ENCODE peak calls at places on chromosomes 12 and 14, in six cellular contexts. B is Panc1, S is GM23338, K is SK-N-SH, P is GM12878, J is HCT116. X is an unnamed sample.
A peak's percentile ranks its signal among the peaks of the same experiment; 100 is the strongest.

GRCh38 chr12:117134059-117134458 is 34.8 kb upstream of the TESC start:
- DNase-seq in B (no peak), S (no peak), K (no peak), P (no peak), J (no peak), X (peak; percentile 79)

GRCh38 chr12:4714879-4715278 is 5.3 kb upstream of the GALNT8 start:
- DNase-seq in B (no peak), S (no peak), K (no peak), P (no peak), J (no peak), X (no peak)

GRCh38 chr14:68840454-68840853 is 47.6 kb upstream of the ZFP36L1 start:
- DNase-seq in B (no peak), S (no peak), K (no peak), P (no peak), J (no peak), X (no peak)

GRCh38 chr12:43812926-43813325 is 6.8 kb upstream of the TWF1 start:
- DNase-seq in B (no peak), S (no peak), K (no peak), P (no peak), J (no peak), X (no peak)

GRCh38 chr14:105487449-105487985 is 831 bp downstream of the CRIP1 start:
- DNase-seq in B (no peak), S (no peak), K (no peak), P (no peak), J (no peak), X (peak; percentile 75)

GRCh38 chr12:59372971-59373370 is 222.9 kb upstream of the SLC16A7 start:
- DNase-seq in B (peak; percentile 2), S (peak; percentile 79), K (no peak), P (no peak), J (peak; percentile 8), X (no peak)

GRCh38 chr12:72057330-72057911 is 118.8 kb downstream of the TPH2 start:
- DNase-seq in B (no peak), S (no peak), K (no peak), P (no peak), J (no peak), X (no peak)

GRCh38 chr14:69090187-69090789 is 62.6 kb downstream of the DCAF5 start:
- DNase-seq in B (no peak), S (peak; percentile 71), K (peak; percentile 32), P (no peak), J (peak; percentile 45), X (peak; percentile 24)

GRCh38 chr14:97106166-97106565 is 309.0 kb downstream of the VRK1 start:
- DNase-seq in B (no peak), S (peak; percentile 9), K (no peak), P (peak; percentile 12), J (no peak), X (no peak)

GRCh38 chr12:93025145-93026103 is 96.3 kb upstream of the EEA1 start:
- DNase-seq in B (peak; percentile 22), S (peak; percentile 69), K (peak; percentile 28), P (peak; percentile 63), J (peak; percentile 45), X (peak; percentile 25)

GRCh38 chr12:95674631-95675030 is 115.9 kb downstream of the NTN4 start:
- DNase-seq in B (no peak), S (no peak), K (peak; percentile 75), P (no peak), J (no peak), X (no peak)

GRCh38 chr14:28987516-28987915 is 220.9 kb downstream of the FOXG1 start:
- DNase-seq in B (no peak), S (no peak), K (no peak), P (no peak), J (no peak), X (no peak)

GRCh38 chr12:130133851-130134562 is 28.3 kb upstream of the FZD10 start:
- DNase-seq in B (no peak), S (no peak), K (no peak), P (no peak), J (no peak), X (no peak)

GRCh38 chr12:79302171-79302841 is 388.5 kb downstream of the PAWR start:
- DNase-seq in B (no peak), S (no peak), K (no peak), P (no peak), J (no peak), X (no peak)

GRCh38 chr12:117972341-117972740 is 3.6 kb upstream of the KSR2 start:
- DNase-seq in B (no peak), S (no peak), K (no peak), P (no peak), J (no peak), X (no peak)

GRCh38 chr14:77212933-77213656 is 31.5 kb downstream of the TMEM63C start:
- DNase-seq in B (peak; percentile 25), S (peak; percentile 91), K (peak; percentile 82), P (no peak), J (peak; percentile 28), X (no peak)

GRCh38 chr14:24605435-24606190 is 3.9 kb downstream of the GZMH start:
- DNase-seq in B (peak; percentile 20), S (peak; percentile 78), K (peak; percentile 48), P (no peak), J (peak; percentile 10), X (no peak)

GRCh38 chr14:63510538-63510937 is 32.6 kb downstream of the PPP2R5E start:
- DNase-seq in B (no peak), S (no peak), K (no peak), P (peak; percentile 66), J (no peak), X (peak; percentile 60)

GRCh38 chr12:30877110-30877875 is 49.3 kb upstream of the TSPAN11 start:
- DNase-seq in B (no peak), S (peak; percentile 24), K (no peak), P (no peak), J (no peak), X (no peak)

GRCh38 chr14:101192661-101193000 is 289.1 kb upstream of the RTL1 start:
- DNase-seq in B (no peak), S (no peak), K (no peak), P (no peak), J (no peak), X (no peak)

GRCh38 chr14:100612879-100613455 is 25.8 kb upstream of the BEGAIN start:
- DNase-seq in B (no peak), S (no peak), K (peak; percentile 83), P (no peak), J (no peak), X (no peak)

GRCh38 chr12:104952816-104953215 is 5.3 kb downstream of the SLC41A2 start:
- DNase-seq in B (no peak), S (no peak), K (no peak), P (no peak), J (no peak), X (no peak)

GRCh38 chr12:752673-753400 is 458 bp downstream of the WNK1 start:
- DNase-seq in B (no peak), S (peak; percentile 66), K (peak; percentile 84), P (no peak), J (no peak), X (no peak)

GRCh38 chr14:30165255-30165654 is 237.6 kb upstream of the PRKD1 start:
- DNase-seq in B (no peak), S (no peak), K (no peak), P (no peak), J (no peak), X (no peak)

GRCh38 chr14:21454843-21455550 is 926 bp downstream of the CHD8 start:
- DNase-seq in B (no peak), S (peak; percentile 35), K (peak; percentile 43), P (no peak), J (no peak), X (no peak)

GRCh38 chr14:104735830-104736642 is 12.0 kb downstream of the ADSS1 start:
- DNase-seq in B (no peak), S (no peak), K (peak; percentile 60), P (no peak), J (no peak), X (no peak)

GRCh38 chr12:111310076-111310870 is 58.6 kb downstream of the PHETA1 start:
- DNase-seq in B (no peak), S (no peak), K (no peak), P (no peak), J (no peak), X (no peak)

GRCh38 chr12:111312708-111313107 is 56.2 kb downstream of the PHETA1 start:
- DNase-seq in B (no peak), S (no peak), K (no peak), P (no peak), J (no peak), X (no peak)

GRCh38 chr12:111312016-111312415 is 56.9 kb downstream of the PHETA1 start:
- DNase-seq in B (no peak), S (no peak), K (no peak), P (no peak), J (no peak), X (no peak)

GRCh38 chr12:111309584-111309983 is 59.3 kb downstream of the PHETA1 start:
- DNase-seq in B (no peak), S (no peak), K (no peak), P (no peak), J (no peak), X (no peak)

GRCh38 chr12:111311011-111311410 is 57.9 kb downstream of the PHETA1 start:
- DNase-seq in B (no peak), S (no peak), K (no peak), P (no peak), J (no peak), X (no peak)
- TF ChIP-seq REST in B (no peak), S (no peak), K (no peak), P (no peak), J (no peak), X (no peak)

DNA sequence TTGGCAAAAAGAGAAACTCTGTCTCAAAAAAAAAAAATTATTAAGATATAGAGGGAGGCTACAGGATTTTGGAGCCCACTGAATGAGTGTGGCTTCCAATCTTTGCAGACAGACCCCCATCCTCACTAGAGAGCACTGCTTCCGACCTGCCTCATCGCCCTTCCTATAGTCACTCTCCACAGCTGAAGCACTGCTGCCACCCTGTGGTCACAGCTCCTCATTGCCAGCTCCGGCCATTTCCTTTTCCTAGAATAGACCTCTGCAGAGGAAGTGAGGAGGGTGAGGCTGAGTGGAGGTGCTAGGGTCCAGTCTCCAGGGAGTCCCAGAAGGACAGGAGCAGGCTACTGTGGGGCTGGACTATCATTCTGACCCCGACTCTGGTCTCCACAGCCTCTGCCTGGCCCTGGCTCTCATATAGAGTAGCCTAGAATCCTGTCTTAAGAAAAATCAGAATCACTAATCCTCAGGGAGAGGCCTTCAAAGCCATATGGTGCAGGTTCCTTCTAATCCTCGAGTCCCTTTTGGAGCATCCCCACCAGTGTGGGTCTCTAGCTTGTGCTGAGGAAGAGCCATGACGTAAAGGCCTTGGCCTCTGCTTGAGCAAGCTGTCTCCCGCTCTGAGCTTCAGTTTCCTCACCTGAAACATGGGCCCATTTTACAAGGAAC is 1.4 kb upstream of the NPFF start:
- DNase-seq in B (peak; percentile 75), S (peak; percentile 93), K (peak; percentile 84), P (peak; percentile 60), J (no peak), X (no peak)
- TF ChIP-seq POLR2AphosphoS5 in B (peak; percentile 67), S (no peak), K (no peak), P (no peak), J (peak; percentile 21), X (no peak)

GRCh38 chr12:100593490-100593889 is 20.0 kb downstream of the GAS2L3 start:
- DNase-seq in B (no peak), S (no peak), K (no peak), P (no peak), J (no peak), X (no peak)
- H3K4me3 ChIP-seq in B (no peak overlapping the region), S (no peak overlapping the region), K (no peak overlapping the region), P (no peak overlapping the region), J (no peak overlapping the region), X (no peak overlapping the region)

DNA sequence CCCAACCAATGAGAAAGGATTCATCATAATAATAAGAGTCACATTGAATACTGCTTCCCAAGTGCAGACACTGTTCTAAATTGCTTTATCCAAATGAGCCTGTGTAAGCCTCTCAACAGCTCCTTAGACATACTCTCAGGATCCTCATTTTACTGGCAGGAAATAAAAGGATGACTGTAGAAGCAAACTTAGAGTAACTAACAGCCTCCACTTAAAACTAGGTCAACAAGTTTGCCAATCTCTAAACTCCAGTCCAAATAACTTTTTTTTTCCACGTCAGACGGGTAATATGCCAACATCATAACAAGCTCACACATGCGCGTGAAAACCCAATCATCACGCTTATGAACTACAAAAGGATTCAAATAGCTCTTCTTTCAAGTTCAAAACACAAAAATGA is 15.3 kb upstream of the DPF3 start:
- DNase-seq in B (no peak), S (no peak), K (no peak), P (no peak), J (no peak), X (no peak)
- TF ChIP-seq REST in B (no peak), S (no peak), K (no peak), P (no peak), J (no peak), X (no peak)

X was measured in HL-60.